ENCODE peak calls at places on chromosomes 2 and 18, in seven cellular contexts. T, I, A, G, V, W and M are unnamed samples.

GRCh38 chr18:75128051-75128605 is 80.8 kb downstream of the PTGR3 start:
- DNase-seq in A (no peak), T (no peak), G (no peak), W (no peak), I (no peak), V (no peak), M (no peak)

GRCh38 chr2:6233932-6234331 is 541.7 kb downstream of the SOX11 start:
- DNase-seq in A (no peak), W (no peak), G (no peak), I (no peak), T (no peak), V (no peak), M (no peak)

GRCh38 chr2:157426477-157426994 is 17.4 kb downstream of the CYTIP start:
- DNase-seq in V (no peak), I (no peak), W (no peak), T (no peak), G (no peak), A (no peak), M (no peak)

GRCh38 chr18:47987456-47987735 is 56.9 kb upstream of the SMAD2 start:
- DNase-seq in A (no peak), G (no peak), I (no peak), W (peak; percentile 72), V (no peak), T (no peak), M (no peak)

GRCh38 chr2:156883828-156884615 is 373.5 kb upstream of the GALNT5 start:
- DNase-seq in T (no peak), I (peak; percentile 58), V (no peak), W (peak; percentile 9), A (no peak), G (no peak), M (no peak)

GRCh38 chr18:74360852-74361640 is 45.4 kb downstream of the C18orf63 start:
- DNase-seq in A (no peak), W (no peak), G (no peak), I (no peak), V (no peak), T (no peak), M (no peak)

GRCh38 chr2:197804758-197805597 is 585 bp downstream of the PLCL1 start:
- DNase-seq in V (no peak), I (peak; percentile 25), T (peak; percentile 24), A (peak; percentile 11), G (peak; percentile 28), W (no peak), M (peak; percentile 33)

GRCh38 chr2:207048421-207048820 is 109.1 kb downstream of the CPO start:
- DNase-seq in V (no peak), A (no peak), I (no peak), T (no peak), W (no peak), G (no peak), M (no peak)

GRCh38 chr2:39664898-39665591 is 672 bp upstream of the TMEM178A start:
- DNase-seq in V (no peak), G (no peak), T (no peak), A (no peak), I (no peak), W (no peak), M (no peak)